ENCODE peak calls at places on chromosomes 2 and 18, in six cellular contexts. C is kidney epithelial cell, F is mammary epithelial cell, D is heart left ventricle, H is MM.1S, O is pancreas. I is an unnamed sample.

GRCh38 chr2:216006164-216006663 is 7.1 kb downstream of the MREG start:
- DNase-seq in D (no peak), F (peak; percentile 98), O (no peak), C (peak; percentile 37), H (no peak), I (peak; percentile 48)

GRCh38 chr2:144682248-144682647 is 162.3 kb upstream of the ZEB2 start:
- DNase-seq in F (no peak), D (no peak), C (no peak), H (no peak), O (no peak), I (no peak)

GRCh38 chr2:148643421-148643820 is 1.1 kb upstream of the EPC2 start:
- DNase-seq in F (peak; percentile 3), O (no peak), C (no peak), H (no peak), D (no peak), I (no peak)

GRCh38 chr2:11750917-11751316 is 4.5 kb downstream of the LPIN1 start:
- DNase-seq in C (no peak), D (no peak), O (no peak), F (peak; percentile 79), H (peak; percentile 67), I (no peak)

GRCh38 chr2:105369777-105370690 is 28.8 kb downstream of the FHL2 start:
- DNase-seq in O (peak; percentile 89), H (peak; percentile 93), C (no peak), F (peak; percentile 71), D (peak; percentile 89), I (peak; percentile 95)

GRCh38 chr18:22467760-22468553 is 50.2 kb upstream of the CTAGE1 start:
- DNase-seq in H (no peak), C (peak; percentile 85), O (no peak), F (peak; percentile 99), D (no peak), I (peak; percentile 74)

GRCh38 chr2:79776461-79777146 is 263.8 kb downstream of the CTNNA2 start:
- DNase-seq in C (no peak), F (no peak), O (no peak), D (no peak), H (no peak), I (no peak)

GRCh38 chr2:142974288-142975024 is 97.0 kb downstream of the KYNU start:
- DNase-seq in D (no peak), O (no peak), C (no peak), F (peak; percentile 84), H (no peak), I (no peak)

GRCh38 chr2:134435505-134435904 is 181.6 kb downstream of the MGAT5 start:
- DNase-seq in O (no peak), D (no peak), C (no peak), F (no peak), H (no peak), I (no peak)

GRCh38 chr2:11564864-11565567 is 31.2 kb downstream of the GREB1 start:
- DNase-seq in F (no peak), D (no peak), C (no peak), H (no peak), O (no peak), I (no peak)

GRCh38 chr2:239470151-239470900 is 69.5 kb upstream of the HDAC4 start:
- DNase-seq in D (no peak), H (no peak), C (no peak), O (no peak), F (no peak), I (peak; percentile 21)

GRCh38 chr2:239322414-239323086 is 78.3 kb downstream of the HDAC4 start:
- DNase-seq in C (no peak), F (no peak), D (no peak), H (no peak), O (no peak), I (peak; percentile 57)

GRCh38 chr18:55141318-55141717 is 182.1 kb upstream of the CCDC68 start:
- DNase-seq in F (peak; percentile 58), D (no peak), O (no peak), H (no peak), C (no peak), I (no peak)

GRCh38 chr2:43294973-43295603 is 68.7 kb upstream of the ZFP36L2 start:
- DNase-seq in H (no peak), F (no peak), C (no peak), O (no peak), D (no peak), I (no peak)

GRCh38 chr2:45919711-45920111 is 268.2 kb downstream of the PRKCE start:
- DNase-seq in H (no peak), O (no peak), F (peak; percentile 66), C (no peak), D (no peak), I (no peak)

GRCh38 chr2:215619989-215620388 is 184.1 kb upstream of the FN1 start:
- DNase-seq in O (no peak), H (no peak), F (no peak), C (no peak), D (peak; percentile 76), I (peak; percentile 80)

GRCh38 chr2:44433841-44434240 is 72.1 kb downstream of the CAMKMT start:
- DNase-seq in F (peak; percentile 20), O (no peak), H (no peak), C (no peak), D (no peak), I (no peak)

GRCh38 chr18:2907459-2908145 is 60.8 kb downstream of the EMILIN2 start:
- DNase-seq in O (no peak), C (no peak), F (no peak), D (no peak), H (no peak), I (no peak)

GRCh38 chr18:24212939-24213338 is 74.1 kb downstream of the CABYR start:
- DNase-seq in H (no peak), F (peak; percentile 99), D (no peak), O (no peak), C (peak; percentile 87), I (no peak)

GRCh38 chr2:40700211-40700954 is 248.5 kb upstream of the SLC8A1 start:
- DNase-seq in H (no peak), C (no peak), O (no peak), D (no peak), F (no peak), I (no peak)

GRCh38 chr2:237298323-237299118 is 115.4 kb downstream of the COL6A3 start:
- DNase-seq in H (no peak), F (peak; percentile 98), C (peak; percentile 96), O (no peak), D (no peak), I (no peak)

GRCh38 chr2:72533767-72534166 is 292.1 kb downstream of the EXOC6B start:
- DNase-seq in H (no peak), D (no peak), F (peak; percentile 62), C (no peak), O (no peak), I (no peak)

GRCh38 chr18:48541026-48541746 is 2.4 kb downstream of the CTIF start:
- DNase-seq in C (no peak), D (peak; percentile 91), H (peak; percentile 60), F (peak; percentile 80), O (peak; percentile 72), I (peak; percentile 74)

GRCh38 chr2:74648009-74648443 is at the start of gene M1AP:
- DNase-seq in C (no peak), H (no peak), F (no peak), O (peak; percentile 15), D (no peak), I (no peak)

GRCh38 chr18:250685-251084 is 17.2 kb downstream of the THOC1 start:
- DNase-seq in D (no peak), C (no peak), H (no peak), O (no peak), F (peak; percentile 17), I (no peak)

GRCh38 chr2:75292826-75293225 is 93.5 kb upstream of the TACR1 start:
- DNase-seq in O (no peak), H (no peak), C (peak; percentile 9), F (peak; percentile 79), D (no peak), I (no peak)

GRCh38 chr2:21198637-21199036 is 74.9 kb downstream of the TDRD15 start:
- DNase-seq in C (no peak), F (no peak), D (no peak), O (no peak), H (no peak), I (no peak)

GRCh38 chr2:239464166-239465016 is 63.6 kb upstream of the HDAC4 start:
- DNase-seq in H (no peak), F (no peak), O (no peak), C (no peak), D (no peak), I (no peak)

GRCh38 chr18:58388736-58389135 is 240.2 kb downstream of the ALPK2 start:
- DNase-seq in F (no peak), H (no peak), C (no peak), D (no peak), O (peak; percentile 6), I (no peak)

GRCh38 chr18:23498877-23499570 is 4.3 kb upstream of the RMC1 start:
- DNase-seq in O (peak; percentile 52), F (peak; percentile 57), D (no peak), C (no peak), H (peak; percentile 79), I (peak; percentile 87)

GRCh38 chr2:12465631-12466135 is 251.1 kb upstream of the TRIB2 start:
- DNase-seq in O (no peak), F (no peak), H (no peak), D (no peak), C (no peak), I (no peak)

GRCh38 chr18:11203998-11204397 is 54.6 kb upstream of the PIEZO2 start:
- DNase-seq in C (no peak), H (no peak), O (no peak), D (no peak), F (no peak), I (no peak)
- H3K27me3 ChIP-seq in C (no peaks in the 10 kb centered on the region), H (no peaks in the 10 kb centered on the region), O (no peaks in the 10 kb centered on the region), D (no peaks in the 10 kb centered on the region), F (no peaks in the 10 kb centered on the region), I (no peaks in the 10 kb centered on the region)

GRCh38 chr2:98294711-98295110 is 51.5 kb upstream of the CNGA3 start:
- DNase-seq in H (no peak), O (no peak), F (no peak), C (no peak), D (no peak), I (no peak)
- TF ChIP-seq CTCF in H (no peak), O (no peak), F (no peak), C (no peak), D (no peak), I (no peak)

GRCh38 chr2:127950264-127950663 is 64.5 kb upstream of the AMMECR1L start:
- DNase-seq in H (no peak), O (no peak), F (no peak), C (no peak), D (no peak), I (no peak)
- H3K36me3 ChIP-seq in H (peaks cover 8% of the 10 kb centered on the region), O (peaks cover 11% of the 10 kb centered on the region), F (peaks cover 11% of the 10 kb centered on the region), C (no peaks in the 10 kb centered on the region), D (peaks cover 12% of the 10 kb centered on the region), I (peaks cover 52% of the 10 kb centered on the region)

GRCh38 chr2:118841450-118841827 is 6.0 kb downstream of the EN1 start:
- DNase-seq in O (no peak), D (no peak), H (no peak), C (no peak), F (no peak), I (no peak)

GRCh38 chr2:118844261-118845004 is 3.0 kb downstream of the EN1 start:
- DNase-seq in O (no peak), D (no peak), H (no peak), C (no peak), F (no peak), I (no peak)

GRCh38 chr2:118841828-118842461 is 5.5 kb downstream of the EN1 start:
- DNase-seq in F (no peak), H (no peak), O (no peak), C (no peak), D (no peak), I (no peak)

GRCh38 chr2:118843492-118844132 is 3.8 kb downstream of the EN1 start:
- DNase-seq in C (no peak), F (no peak), H (no peak), O (no peak), D (no peak), I (no peak)

GRCh38 chr2:118842687-118843491 is 4.6 kb downstream of the EN1 start:
- DNase-seq in O (no peak), H (no peak), D (no peak), F (no peak), C (no peak), I (no peak)
- H3K27me3 ChIP-seq in O (peaks cover 76% of the 10 kb centered on the region), H (peaks cover 6% of the 10 kb centered on the region), D (peaks cover 90% of the 10 kb centered on the region), F (peaks cover 51% of the 10 kb centered on the region), C (peaks cover 88% of the 10 kb centered on the region), I (peaks cover 96% of the 10 kb centered on the region)

I was measured in adrenal gland.